ENCODE peak calls at places on chromosomes 3 and 15, in four cellular contexts. V is right cardiac atrium; L is NCI-H524; Q is effector memory CD4-positive, alpha-beta T cell. A is an unnamed sample.

GRCh38 chr15:90553248-90553745 is 23.6 kb downstream of the CRTC3 start:
- DNase-seq in Q (no peak), V (no peak), L (no peak), A (no peak)

GRCh38 chr3:94936023-94936580 is 873.2 kb downstream of the NSUN3 start:
- DNase-seq in Q (no peak), V (no peak), L (no peak), A (no peak)

GRCh38 chr3:127820221-127820870 is 2.0 kb downstream of the MGLL start:
- DNase-seq in L (peak), Q (no peak), V (no peak), A (peak)

GRCh38 chr3:129673012-129673411 is 66.5 kb upstream of the PLXND1 start:
- DNase-seq in V (peak), L (no peak), Q (no peak), A (no peak)

GRCh38 chr3:194939949-194940770 is 254.5 kb downstream of the FAM43A start:
- DNase-seq in Q (no peak), L (no peak), V (peak), A (no peak)

GRCh38 chr15:71153823-71154524 is 38.7 kb downstream of the THSD4 start:
- DNase-seq in V (no peak), Q (no peak), L (peak), A (peak)

GRCh38 chr3:52407779-52408178 is 37.1 kb downstream of the SEMA3G start:
- DNase-seq in Q (no peak), V (no peak), L (no peak), A (no peak)

GRCh38 chr15:98599911-98600685 is 48.2 kb upstream of the IGF1R start:
- DNase-seq in Q (no peak), L (no peak), V (peak), A (no peak)

GRCh38 chr3:127255516-127255915 is 32.3 kb downstream of the PRR20G start:
- DNase-seq in V (no peak), L (no peak), Q (no peak), A (no peak)

GRCh38 chr3:45026957-45027356 is 854 bp downstream of the CLEC3B start:
- DNase-seq in V (peak), Q (no peak), L (no peak), A (no peak)

GRCh38 chr15:92184679-92185230 is 208.9 kb upstream of the ST8SIA2 start:
- DNase-seq in V (no peak), L (no peak), Q (no peak), A (no peak)

GRCh38 chr3:111936967-111937366 is 41.9 kb upstream of the ABHD10 start:
- DNase-seq in L (no peak), Q (no peak), V (no peak), A (no peak)

GRCh38 chr3:195095035-195095703 is 175.8 kb downstream of the XXYLT1 start:
- DNase-seq in V (no peak), Q (no peak), L (peak), A (no peak)

GRCh38 chr3:94345101-94345500 is 282.2 kb downstream of the NSUN3 start:
- DNase-seq in Q (no peak), L (no peak), V (no peak), A (no peak)

GRCh38 chr3:27279153-27279552 is 90.0 kb downstream of the NEK10 start:
- DNase-seq in Q (no peak), L (peak), V (no peak), A (peak)

GRCh38 chr15:52163321-52164190 is 27.6 kb downstream of the GNB5 start:
- DNase-seq in Q (no peak), L (peak), V (no peak), A (peak)

GRCh38 chr15:70494861-70495571 is 268.3 kb downstream of the UACA start:
- DNase-seq in Q (no peak), V (no peak), L (peak), A (peak)

GRCh38 chr15:72474912-72475601 is 927 bp downstream of the ARIH1 start:
- DNase-seq in Q (peak), V (peak), L (peak), A (peak)

GRCh38 chr3:196274585-196274984 is 12.9 kb downstream of the PCYT1A start:
- DNase-seq in V (no peak), Q (peak), L (no peak), A (no peak)

GRCh38 chr15:25179673-25180511 is 225.1 kb downstream of the SNRPN start:
- DNase-seq in Q (no peak), V (peak), L (no peak), A (no peak)

A was measured in NCI-H82.